ENCODE peak calls at places on chromosomes 6 and 20, in seven cellular contexts. R is sigmoid colon, G is keratinocyte, K is left lung, J is cardiac muscle cell, Q is H9, W is upper lobe of right lung. A is an unnamed sample.
A peak's percentile ranks its signal among the peaks of the same experiment; 100 is the strongest.

GRCh38 chr6:68468244-68468884 is 166.7 kb upstream of the ADGRB3 start:
- DNase-seq in W (no peak), Q (peak; percentile 33), K (no peak), R (no peak), J (peak; percentile 0), G (no peak), A (no peak)

GRCh38 chr6:89209457-89209856 is 7.7 kb downstream of the GABRR1 start:
- DNase-seq in W (no peak), J (no peak), R (no peak), K (no peak), G (no peak), Q (no peak), A (no peak)

GRCh38 chr6:12813321-12813720 is 96.8 kb downstream of the PHACTR1 start:
- DNase-seq in W (no peak), Q (no peak), R (no peak), J (peak; percentile 51), K (no peak), G (no peak), A (no peak)

GRCh38 chr6:69907981-69908498 is 41.7 kb downstream of the COL19A1 start:
- DNase-seq in R (no peak), G (no peak), J (peak; percentile 2), K (no peak), Q (no peak), W (no peak), A (no peak)

GRCh38 chr6:108114861-108115597 is 40.5 kb upstream of the OSTM1 start:
- DNase-seq in W (peak; percentile 83), R (peak; percentile 77), G (no peak), J (peak; percentile 90), K (peak; percentile 92), Q (peak; percentile 78), A (peak; percentile 89)

GRCh38 chr6:158018370-158018771 is 36.7 kb downstream of the SYNJ2 start:
- DNase-seq in G (no peak), J (peak; percentile 76), R (no peak), Q (no peak), K (no peak), W (no peak), A (no peak)

GRCh38 chr6:4870821-4871494 is 94.8 kb downstream of the CDYL start:
- DNase-seq in W (no peak), Q (no peak), R (no peak), J (no peak), G (no peak), K (no peak), A (no peak)

GRCh38 chr6:912871-913663 is 220.1 kb upstream of the EXOC2 start:
- DNase-seq in Q (peak; percentile 85), K (no peak), G (no peak), J (peak; percentile 16), R (no peak), W (no peak), A (peak; percentile 65)

GRCh38 chr6:146785001-146785585 is 186.3 kb downstream of the ADGB start:
- DNase-seq in Q (no peak), W (no peak), K (no peak), G (no peak), R (no peak), J (peak; percentile 66), A (peak; percentile 78)

GRCh38 chr20:48126227-48126740 is 341.0 kb upstream of the SULF2 start:
- DNase-seq in J (no peak), R (peak; percentile 35), K (no peak), Q (no peak), W (no peak), G (no peak), A (no peak)

GRCh38 chr20:2118783-2119182 is 17.2 kb downstream of the STK35 start:
- DNase-seq in G (no peak), R (no peak), K (no peak), W (no peak), J (peak; percentile 32), Q (no peak), A (no peak)

GRCh38 chr6:30769088-30769852 is 24.9 kb upstream of the IER3 start:
- DNase-seq in K (peak; percentile 84), G (peak; percentile 95), W (peak; percentile 80), J (peak; percentile 92), R (peak; percentile 91), Q (peak; percentile 79), A (peak; percentile 57)

GRCh38 chr6:149834513-149835481 is 29.4 kb downstream of the LRP11 start:
- DNase-seq in W (no peak), J (peak; percentile 82), Q (peak; percentile 58), G (no peak), R (no peak), K (no peak), A (peak; percentile 55)

GRCh38 chr20:60224914-60225313 is 266.7 kb downstream of the CDH26 start:
- DNase-seq in K (no peak), Q (peak; percentile 56), J (no peak), R (no peak), W (no peak), G (no peak), A (peak; percentile 61)

GRCh38 chr6:102355578-102355977 is 962.1 kb downstream of the GRIK2 start:
- DNase-seq in R (no peak), G (no peak), J (no peak), Q (no peak), K (no peak), W (no peak), A (no peak)

GRCh38 chr20:1793821-1794220 is 101.4 kb upstream of the SIRPA start:
- DNase-seq in G (no peak), J (no peak), Q (no peak), R (no peak), K (no peak), W (no peak), A (no peak)

GRCh38 chr6:14094721-14095120 is 22.9 kb upstream of the CD83 start:
- DNase-seq in J (no peak), W (no peak), R (no peak), G (no peak), K (no peak), Q (no peak), A (no peak)

GRCh38 chr6:164990901-164991300 is 318.5 kb downstream of the C6orf118 start:
- DNase-seq in J (no peak), K (no peak), Q (no peak), R (no peak), G (no peak), W (no peak), A (no peak)

GRCh38 chr20:45394221-45395113 is 13.6 kb upstream of the DBNDD2 start:
- DNase-seq in W (no peak), G (no peak), R (no peak), J (no peak), Q (no peak), K (no peak), A (no peak)

GRCh38 chr6:33577718-33578117 is 2.4 kb downstream of the BAK1 start:
- DNase-seq in Q (no peak), G (no peak), K (no peak), R (no peak), W (no peak), J (no peak), A (no peak)

GRCh38 chr6:121884621-121885020 is 449.2 kb downstream of the GJA1 start:
- DNase-seq in G (no peak), K (no peak), W (no peak), J (no peak), R (no peak), Q (no peak), A (no peak)

GRCh38 chr20:32365560-32365959 is 7.4 kb downstream of the ASXL1 start:
- DNase-seq in K (no peak), G (no peak), J (no peak), W (no peak), R (no peak), Q (no peak), A (no peak)

GRCh38 chr20:32366380-32366779 is 8.2 kb downstream of the ASXL1 start:
- DNase-seq in G (no peak), W (no peak), Q (no peak), K (no peak), J (no peak), R (no peak), A (no peak)

GRCh38 chr20:32368323-32368722 is 10.2 kb downstream of the ASXL1 start:
- DNase-seq in W (no peak), G (no peak), J (no peak), R (no peak), Q (no peak), K (no peak), A (no peak)

GRCh38 chr20:32368930-32369329 is 10.8 kb downstream of the ASXL1 start:
- DNase-seq in K (no peak), R (no peak), W (no peak), J (peak; percentile 41), G (no peak), Q (no peak), A (peak; percentile 61)

GRCh38 chr20:32370897-32371296 is 12.8 kb downstream of the ASXL1 start:
- DNase-seq in K (no peak), R (no peak), W (no peak), G (no peak), J (no peak), Q (no peak), A (no peak)
- H3K27me3 ChIP-seq in K (no peaks in the 10 kb centered on the region), R (no peaks in the 10 kb centered on the region), W (no peaks in the 10 kb centered on the region), G (no peaks in the 10 kb centered on the region), J (no peaks in the 10 kb centered on the region), Q (no peaks in the 10 kb centered on the region), A (no peaks in the 10 kb centered on the region)

GRCh38 chr6:169324661-169325459 is 71.2 kb upstream of the THBS2 start:
- DNase-seq in G (no peak), W (no peak), J (no peak), K (no peak), R (no peak), Q (no peak), A (no peak)
- H3K4me1 ChIP-seq in G (peaks cover 28% of the 10 kb centered on the region), W (no peaks in the 10 kb centered on the region), J (peaks cover 8% of the 10 kb centered on the region), K (no peaks in the 10 kb centered on the region), R (no peaks in the 10 kb centered on the region), Q (no peaks in the 10 kb centered on the region), A (no peaks in the 10 kb centered on the region)

DNA sequence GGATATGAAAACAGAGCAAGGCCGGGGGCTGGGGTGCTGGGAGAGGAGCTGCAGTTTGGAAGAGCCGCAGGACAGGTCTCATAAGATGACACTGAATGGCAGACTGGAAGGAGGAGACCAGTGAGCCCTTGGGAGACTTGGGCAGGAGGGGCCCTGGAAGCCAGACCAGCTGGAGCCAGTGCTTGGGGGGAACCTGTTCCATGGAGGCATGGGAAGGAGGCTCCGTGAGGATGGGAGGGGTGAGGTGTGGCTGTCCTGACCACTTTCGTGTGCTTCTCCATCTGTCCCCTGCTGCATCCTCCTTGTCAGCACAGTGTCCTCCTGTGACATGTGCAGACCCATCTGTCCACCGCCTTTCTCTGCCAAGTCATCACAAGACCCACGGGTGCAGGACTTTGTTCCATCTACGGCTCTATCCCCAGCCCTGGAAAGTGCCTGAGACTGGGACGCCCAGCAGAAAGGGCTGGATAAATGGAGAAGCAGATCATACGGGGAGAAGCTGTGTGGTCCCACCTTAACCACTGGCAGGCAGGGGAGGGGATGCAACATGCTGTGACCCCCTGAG is 84.8 kb upstream of the MPC1 start:
- DNase-seq in J (no peak), K (no peak), R (no peak), W (no peak), G (no peak), Q (peak; percentile 18), A (no peak)
- H3K27me3 ChIP-seq in J (no peaks in the 10 kb centered on the region), K (no peaks in the 10 kb centered on the region), R (no peaks in the 10 kb centered on the region), W (no peaks in the 10 kb centered on the region), G (no peaks in the 10 kb centered on the region), Q (no peaks in the 10 kb centered on the region), A (no peaks in the 10 kb centered on the region)

DNA sequence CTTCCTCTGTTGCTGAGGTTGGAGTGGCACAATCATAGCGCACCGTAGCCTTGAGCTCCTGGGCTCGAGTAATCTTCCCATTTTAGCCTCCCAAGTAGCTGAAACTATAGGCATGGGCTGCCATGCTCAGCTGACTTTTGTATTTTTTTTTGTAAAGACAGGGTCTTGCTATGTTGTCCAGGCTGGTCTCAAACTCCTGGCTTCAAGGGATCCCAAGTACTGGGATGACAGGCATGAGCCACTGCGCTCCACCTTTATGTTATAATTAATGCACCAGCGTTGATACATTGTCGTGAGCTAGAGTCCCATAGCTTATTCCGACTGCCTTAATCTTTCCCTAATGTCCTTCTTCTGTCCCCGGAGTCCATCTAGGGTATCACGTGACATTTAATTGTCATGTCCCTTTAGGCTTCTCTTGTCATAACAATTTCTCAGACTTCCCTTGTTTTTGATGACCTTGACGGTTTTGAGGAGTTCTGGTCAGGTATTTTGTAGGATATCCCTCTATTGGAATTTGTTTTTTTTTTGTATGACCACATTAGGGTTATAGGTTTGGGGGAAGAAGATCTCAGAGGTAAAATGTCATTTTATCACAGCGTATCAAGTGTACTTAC is 63.9 kb downstream of the CEBPB start:
- DNase-seq in K (no peak), W (no peak), R (no peak), G (no peak), Q (no peak), J (no peak), A (no peak)
- H3K4me1 ChIP-seq in K (peaks cover 25% of the 10 kb centered on the region), W (peaks cover 3% of the 10 kb centered on the region), R (no peaks in the 10 kb centered on the region), G (peaks cover 13% of the 10 kb centered on the region), Q (no peaks in the 10 kb centered on the region), J (no peaks in the 10 kb centered on the region), A (no peaks in the 10 kb centered on the region)

A was measured in neural progenitor cell.